ENCODE peak calls at places on chromosomes 1 and 21, in four cellular contexts. V is neural progenitor cell, N is nephron progenitor cell, X is hypothalamus. O is an unnamed sample.

GRCh38 chr1:13702425-13703127 is 2.6 kb downstream of the PRDM2 start:
- DNase-seq in V (no peak), N (no peak), X (no peak), O (no peak)

GRCh38 chr1:151508721-151509292 is 2.4 kb upstream of the CGN start:
- DNase-seq in V (no peak), N (no peak), X (no peak), O (no peak)

GRCh38 chr1:66251521-66251920 is 282.4 kb upstream of the SGIP1 start:
- DNase-seq in V (peak), N (no peak), X (no peak), O (no peak)

GRCh38 chr1:67126111-67126746 is 8.5 kb downstream of the C1orf141 start:
- DNase-seq in V (no peak), N (no peak), X (no peak), O (no peak)

GRCh38 chr21:42460391-42461184 is 35.4 kb downstream of the RSPH1 start:
- DNase-seq in V (peak), N (no peak), X (no peak), O (no peak)

GRCh38 chr1:77465922-77466321 is 184.1 kb downstream of the AK5 start:
- DNase-seq in V (no peak), N (no peak), X (no peak), O (no peak)

GRCh38 chr1:235583511-235584001 is 66.0 kb downstream of the GNG4 start:
- DNase-seq in V (no peak), N (no peak), X (no peak), O (no peak)

GRCh38 chr21:44969965-44970755 is 30.3 kb downstream of the SLX9 start:
- DNase-seq in V (no peak), N (no peak), X (no peak), O (no peak)

GRCh38 chr1:35807614-35808375 is at the start of gene AGO4:
- DNase-seq in V (peak), N (peak), X (peak), O (no peak)

GRCh38 chr1:42784946-42785693 is at the start of gene TMEM269:
- DNase-seq in V (no peak), N (no peak), X (no peak), O (no peak)

GRCh38 chr1:8938232-8939117 is 7.2 kb upstream of the CA6 start:
- DNase-seq in V (no peak), N (no peak), X (no peak), O (no peak)

GRCh38 chr1:58062635-58063034 is 483.9 kb downstream of the OMA1 start:
- DNase-seq in V (no peak), N (no peak), X (no peak), O (no peak)

GRCh38 chr1:156308078-156308477 is 9.0 kb upstream of the VHLL start:
- DNase-seq in V (no peak), N (no peak), X (no peak), O (no peak)